ENCODE peak calls at places on chromosome 14, in eight cellular contexts. One of them, this sample, is unnamed. For H3K4me1, the result is how much of the 10 kb centered on the place peaks cover.

GRCh38 chr14:89429206-89430091 is 12.4 kb upstream of the FOXN3 start:
- DNase-seq in Panc1: no peak
- DNase-seq in mucosa of descending colon: peak
- DNase-seq in mammary epithelial cell: no peak
- DNase-seq in body of pancreas: peak
- DNase-seq in IMR-90: peak
- DNase-seq in GM23248: peak
- DNase-seq in neuronal stem cell: no peak
- DNase-seq in this sample: no peak

GRCh38 chr14:49972840-49973239 is 80.0 kb downstream of the ARF6 start:
- DNase-seq in Panc1: peak
- DNase-seq in mucosa of descending colon: peak
- DNase-seq in mammary epithelial cell: peak
- DNase-seq in body of pancreas: peak
- DNase-seq in IMR-90: peak
- DNase-seq in GM23248: peak
- DNase-seq in neuronal stem cell: no peak
- DNase-seq in this sample: peak

GRCh38 chr14:55245657-55246268 is 25.5 kb upstream of the FBXO34 start:
- DNase-seq in Panc1: peak
- DNase-seq in mucosa of descending colon: no peak
- DNase-seq in mammary epithelial cell: peak
- DNase-seq in body of pancreas: peak
- DNase-seq in IMR-90: peak
- DNase-seq in GM23248: peak
- DNase-seq in neuronal stem cell: no peak
- DNase-seq in this sample: peak

GRCh38 chr14:89926709-89927108 is 27.8 kb downstream of the EFCAB11 start:
- DNase-seq in Panc1: no peak
- DNase-seq in mucosa of descending colon: no peak
- DNase-seq in mammary epithelial cell: peak
- DNase-seq in body of pancreas: no peak
- DNase-seq in IMR-90: peak
- DNase-seq in GM23248: peak
- DNase-seq in neuronal stem cell: no peak
- DNase-seq in this sample: no peak

GRCh38 chr14:34711169-34711568 is 3.2 kb downstream of the CFL2 start:
- DNase-seq in Panc1: no peak
- DNase-seq in mucosa of descending colon: no peak
- DNase-seq in mammary epithelial cell: peak
- DNase-seq in body of pancreas: no peak
- DNase-seq in IMR-90: peak
- DNase-seq in GM23248: peak
- DNase-seq in neuronal stem cell: no peak
- DNase-seq in this sample: no peak

GRCh38 chr14:23421594-23421993 is 13.5 kb upstream of the MYH6 start:
- DNase-seq in Panc1: no peak
- DNase-seq in mucosa of descending colon: no peak
- DNase-seq in mammary epithelial cell: no peak
- DNase-seq in body of pancreas: no peak
- DNase-seq in IMR-90: no peak
- DNase-seq in GM23248: no peak
- DNase-seq in neuronal stem cell: no peak
- DNase-seq in this sample: no peak

GRCh38 chr14:24367506-24368214 is at the start of gene NFATC4:
- DNase-seq in Panc1: no peak
- DNase-seq in mucosa of descending colon: peak
- DNase-seq in mammary epithelial cell: no peak
- DNase-seq in body of pancreas: peak
- DNase-seq in IMR-90: peak
- DNase-seq in GM23248: peak
- DNase-seq in neuronal stem cell: peak
- DNase-seq in this sample: peak

GRCh38 chr14:77554816-77555599 is 56.4 kb upstream of the ISM2 start:
- DNase-seq in Panc1: no peak
- DNase-seq in mucosa of descending colon: no peak
- DNase-seq in mammary epithelial cell: no peak
- DNase-seq in body of pancreas: no peak
- DNase-seq in IMR-90: no peak
- DNase-seq in GM23248: no peak
- DNase-seq in neuronal stem cell: no peak
- DNase-seq in this sample: no peak

GRCh38 chr14:73723799-73724621 is 9.8 kb upstream of the PNMA1 start:
- DNase-seq in Panc1: no peak
- DNase-seq in mucosa of descending colon: no peak
- DNase-seq in mammary epithelial cell: peak
- DNase-seq in body of pancreas: peak
- DNase-seq in IMR-90: peak
- DNase-seq in GM23248: peak
- DNase-seq in neuronal stem cell: no peak
- DNase-seq in this sample: no peak
- H3K4me1 ChIP-seq in Panc1: under half
- H3K4me1 ChIP-seq in mucosa of descending colon: under half
- H3K4me1 ChIP-seq in mammary epithelial cell: under half
- H3K4me1 ChIP-seq in body of pancreas: under half
- H3K4me1 ChIP-seq in IMR-90: under half
- H3K4me1 ChIP-seq in GM23248: under half
- H3K4me1 ChIP-seq in neuronal stem cell: under half
- H3K4me1 ChIP-seq in this sample: under half

GRCh38 chr14:29601559-29602109 is 326.0 kb downstream of the PRKD1 start:
- DNase-seq in Panc1: no peak
- DNase-seq in mucosa of descending colon: no peak
- DNase-seq in mammary epithelial cell: no peak
- DNase-seq in body of pancreas: no peak
- DNase-seq in IMR-90: peak
- DNase-seq in GM23248: peak
- DNase-seq in neuronal stem cell: no peak
- DNase-seq in this sample: no peak
- H3K4me1 ChIP-seq in Panc1: under half
- H3K4me1 ChIP-seq in mucosa of descending colon: under half
- H3K4me1 ChIP-seq in mammary epithelial cell: under half
- H3K4me1 ChIP-seq in body of pancreas: under half
- H3K4me1 ChIP-seq in IMR-90: under half
- H3K4me1 ChIP-seq in GM23248: under half
- H3K4me1 ChIP-seq in neuronal stem cell: under half
- H3K4me1 ChIP-seq in this sample: under half

DNA sequence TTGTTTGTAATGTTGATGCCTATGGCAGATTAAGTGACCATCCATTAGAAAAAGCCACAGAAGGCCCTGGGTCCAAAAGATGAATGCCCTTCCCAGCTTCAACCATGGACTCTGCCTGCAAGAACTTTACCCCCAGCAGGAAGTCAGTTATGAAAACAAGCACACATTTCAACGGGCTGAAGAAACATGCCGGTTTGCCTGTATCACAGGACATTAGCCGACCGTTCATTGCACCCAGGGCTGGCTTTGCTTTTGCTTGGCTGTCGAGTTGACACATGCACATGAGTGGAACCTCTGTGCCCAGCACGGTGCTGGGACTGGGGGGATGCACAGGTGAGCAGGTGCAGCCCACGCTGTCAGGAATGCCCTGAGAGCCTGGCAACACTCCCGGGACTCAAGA is 1087.0 kb downstream of the BCL11B start:
- DNase-seq in Panc1: no peak
- DNase-seq in mucosa of descending colon: no peak
- DNase-seq in mammary epithelial cell: no peak
- DNase-seq in body of pancreas: no peak
- DNase-seq in IMR-90: no peak
- DNase-seq in GM23248: no peak
- DNase-seq in neuronal stem cell: no peak
- DNase-seq in this sample: no peak
- H3K4me1 ChIP-seq in Panc1: under half
- H3K4me1 ChIP-seq in mucosa of descending colon: under half
- H3K4me1 ChIP-seq in mammary epithelial cell: under half
- H3K4me1 ChIP-seq in body of pancreas: under half
- H3K4me1 ChIP-seq in IMR-90: under half
- H3K4me1 ChIP-seq in GM23248: under half
- H3K4me1 ChIP-seq in neuronal stem cell: under half
- H3K4me1 ChIP-seq in this sample: under half

DNA sequence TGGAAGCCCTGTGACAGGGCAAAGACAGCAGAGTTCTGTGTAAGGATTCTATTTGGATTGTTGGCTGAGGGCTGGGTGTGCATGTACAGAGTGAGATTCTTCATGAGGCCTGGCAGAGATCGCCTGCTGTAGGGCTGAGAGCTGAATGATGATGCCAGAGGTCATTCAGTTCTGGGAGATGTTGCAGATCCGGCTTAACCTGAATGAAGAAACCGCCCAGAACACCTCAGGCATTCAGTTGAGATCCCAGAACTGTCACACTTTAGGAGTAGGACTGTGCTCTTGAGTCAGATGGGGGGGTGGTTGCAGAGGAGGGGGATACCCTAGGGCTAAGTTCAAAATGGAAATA is 5.8 kb upstream of the EVL start:
- DNase-seq in Panc1: no peak
- DNase-seq in mucosa of descending colon: no peak
- DNase-seq in mammary epithelial cell: peak
- DNase-seq in body of pancreas: no peak
- DNase-seq in IMR-90: no peak
- DNase-seq in GM23248: no peak
- DNase-seq in neuronal stem cell: no peak
- DNase-seq in this sample: no peak
- H3K4me1 ChIP-seq in Panc1: under half
- H3K4me1 ChIP-seq in mucosa of descending colon: under half
- H3K4me1 ChIP-seq in mammary epithelial cell: under half
- H3K4me1 ChIP-seq in body of pancreas: under half
- H3K4me1 ChIP-seq in IMR-90: under half
- H3K4me1 ChIP-seq in GM23248: under half
- H3K4me1 ChIP-seq in neuronal stem cell: under half
- H3K4me1 ChIP-seq in this sample: under half

DNA sequence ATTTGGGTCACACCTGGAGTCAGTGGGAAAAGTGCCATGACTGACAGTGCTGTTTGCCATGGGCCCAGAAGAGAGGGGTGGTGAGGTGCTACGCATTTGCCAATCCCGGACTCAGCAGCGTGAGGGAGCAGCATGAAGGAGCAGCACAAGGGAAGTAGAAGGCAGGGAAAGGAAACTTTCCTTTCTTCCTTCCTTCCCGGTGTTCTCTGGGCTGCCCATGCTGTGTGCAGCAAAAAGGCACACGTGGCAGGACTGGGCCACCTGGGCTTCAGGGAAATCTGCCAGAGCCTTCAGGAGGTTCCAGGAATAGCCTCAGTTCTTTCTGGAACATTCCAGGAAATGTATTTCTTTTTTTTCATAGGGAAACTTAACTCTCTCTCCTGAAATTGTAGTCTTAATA is 23.1 kb downstream of the TRIM9 start:
- DNase-seq in Panc1: no peak
- DNase-seq in mucosa of descending colon: no peak
- DNase-seq in mammary epithelial cell: no peak
- DNase-seq in body of pancreas: peak
- DNase-seq in IMR-90: no peak
- DNase-seq in GM23248: no peak
- DNase-seq in neuronal stem cell: no peak
- DNase-seq in this sample: no peak
- H3K4me1 ChIP-seq in Panc1: under half
- H3K4me1 ChIP-seq in mucosa of descending colon: under half
- H3K4me1 ChIP-seq in mammary epithelial cell: under half
- H3K4me1 ChIP-seq in body of pancreas: under half
- H3K4me1 ChIP-seq in IMR-90: under half
- H3K4me1 ChIP-seq in GM23248: under half
- H3K4me1 ChIP-seq in neuronal stem cell: under half
- H3K4me1 ChIP-seq in this sample: under half

GRCh38 chr14:43535231-43535838 is 971.7 kb downstream of the FSCB start:
- DNase-seq in Panc1: no peak
- DNase-seq in mucosa of descending colon: no peak
- DNase-seq in mammary epithelial cell: no peak
- DNase-seq in body of pancreas: no peak
- DNase-seq in IMR-90: no peak
- DNase-seq in GM23248: no peak
- DNase-seq in neuronal stem cell: no peak
- DNase-seq in this sample: no peak
- H3K4me1 ChIP-seq in Panc1: under half
- H3K4me1 ChIP-seq in mucosa of descending colon: under half
- H3K4me1 ChIP-seq in mammary epithelial cell: under half
- H3K4me1 ChIP-seq in body of pancreas: under half
- H3K4me1 ChIP-seq in IMR-90: under half
- H3K4me1 ChIP-seq in GM23248: under half
- H3K4me1 ChIP-seq in neuronal stem cell: under half
- H3K4me1 ChIP-seq in this sample: under half

DNA sequence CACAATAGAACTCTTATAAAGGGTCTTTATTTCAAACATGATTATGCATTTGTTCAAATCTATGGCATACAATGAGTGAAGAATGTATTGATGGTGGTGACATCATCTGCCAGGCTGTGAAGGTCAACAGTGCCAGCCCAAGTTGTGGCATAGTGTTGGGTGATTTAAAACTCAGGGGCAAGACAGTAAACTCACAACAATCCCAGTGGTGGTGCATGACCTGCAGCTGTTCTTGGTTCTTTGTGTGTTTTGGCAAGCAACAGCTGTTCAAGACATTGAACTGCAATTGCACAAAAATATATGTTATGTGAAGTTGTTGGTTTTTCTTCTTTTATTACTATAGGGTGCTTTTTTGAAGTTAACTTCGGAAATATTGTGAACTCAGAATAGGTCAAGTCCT is 851.6 kb downstream of the NRXN3 start:
- DNase-seq in Panc1: no peak
- DNase-seq in mucosa of descending colon: no peak
- DNase-seq in mammary epithelial cell: no peak
- DNase-seq in body of pancreas: no peak
- DNase-seq in IMR-90: no peak
- DNase-seq in GM23248: no peak
- DNase-seq in neuronal stem cell: no peak
- DNase-seq in this sample: no peak
- H3K4me1 ChIP-seq in Panc1: under half
- H3K4me1 ChIP-seq in mucosa of descending colon: under half
- H3K4me1 ChIP-seq in mammary epithelial cell: under half
- H3K4me1 ChIP-seq in body of pancreas: under half
- H3K4me1 ChIP-seq in IMR-90: under half
- H3K4me1 ChIP-seq in GM23248: under half
- H3K4me1 ChIP-seq in neuronal stem cell: under half
- H3K4me1 ChIP-seq in this sample: under half

DNA sequence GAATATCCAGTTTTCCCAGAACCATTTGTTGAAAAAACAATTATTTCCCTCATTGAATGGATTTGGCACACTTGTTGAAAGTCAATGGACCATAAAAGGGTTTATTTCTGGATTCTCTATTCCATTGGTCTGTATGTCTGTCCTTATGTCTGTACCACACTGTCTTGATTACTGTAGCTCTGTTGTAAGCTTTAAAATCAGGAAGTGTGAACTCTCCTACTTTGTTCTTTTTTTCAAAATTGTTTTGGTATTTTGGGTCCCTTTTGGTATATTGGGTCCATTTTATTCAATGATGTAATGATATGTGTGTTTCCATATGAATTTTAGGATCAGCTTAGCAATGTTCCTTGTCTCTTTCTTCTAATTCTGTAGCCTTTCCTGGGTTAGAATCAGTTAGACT is 64.8 kb downstream of the PPP2R5C start:
- DNase-seq in Panc1: no peak
- DNase-seq in mucosa of descending colon: no peak
- DNase-seq in mammary epithelial cell: no peak
- DNase-seq in body of pancreas: no peak
- DNase-seq in IMR-90: no peak
- DNase-seq in GM23248: no peak
- DNase-seq in neuronal stem cell: no peak
- DNase-seq in this sample: no peak
- H3K4me1 ChIP-seq in Panc1: under half
- H3K4me1 ChIP-seq in mucosa of descending colon: under half
- H3K4me1 ChIP-seq in mammary epithelial cell: under half
- H3K4me1 ChIP-seq in body of pancreas: under half
- H3K4me1 ChIP-seq in IMR-90: under half
- H3K4me1 ChIP-seq in GM23248: under half
- H3K4me1 ChIP-seq in neuronal stem cell: under half
- H3K4me1 ChIP-seq in this sample: under half

GRCh38 chr14:51627313-51627712 is 24.4 kb upstream of the FRMD6 start:
- DNase-seq in Panc1: no peak
- DNase-seq in mucosa of descending colon: no peak
- DNase-seq in mammary epithelial cell: no peak
- DNase-seq in body of pancreas: no peak
- DNase-seq in IMR-90: no peak
- DNase-seq in GM23248: no peak
- DNase-seq in neuronal stem cell: no peak
- DNase-seq in this sample: no peak
- H3K4me1 ChIP-seq in Panc1: under half
- H3K4me1 ChIP-seq in mucosa of descending colon: under half
- H3K4me1 ChIP-seq in mammary epithelial cell: under half
- H3K4me1 ChIP-seq in body of pancreas: under half
- H3K4me1 ChIP-seq in IMR-90: under half
- H3K4me1 ChIP-seq in GM23248: under half
- H3K4me1 ChIP-seq in neuronal stem cell: under half
- H3K4me1 ChIP-seq in this sample: under half

This sample was measured in small intestine.